ENCODE peak calls at places on chromosomes 5 and 9, in four cellular contexts. Q, S, A and G are unnamed samples.

GRCh38 chr5:154428208-154428607 is 17.6 kb upstream of the SAP30L start:
- DNase-seq in Q (no peak), S (no peak), A (no peak), G (no peak)

GRCh38 chr5:50709471-50709870 is 43.0 kb downstream of the PARP8 start:
- DNase-seq in Q (peak; percentile 18), S (no peak), A (no peak), G (no peak)

GRCh38 chr9:98615633-98616032 is 93.1 kb downstream of the GABBR2 start:
- DNase-seq in Q (no peak), S (no peak), A (no peak), G (no peak)

GRCh38 chr9:100534401-100534800 is 43.5 kb upstream of the CAVIN4 start:
- DNase-seq in Q (no peak), S (no peak), A (no peak), G (no peak)

GRCh38 chr5:121350493-121350892 is 501.2 kb upstream of the FTMT start:
- DNase-seq in Q (no peak), S (no peak), A (no peak), G (no peak)

GRCh38 chr5:178532666-178533065 is 57.5 kb downstream of the COL23A1 start:
- DNase-seq in Q (no peak), S (no peak), A (no peak), G (no peak)

GRCh38 chr9:4615778-4616177 is 46.3 kb upstream of the PLPP6 start:
- DNase-seq in Q (no peak), S (no peak), A (no peak), G (no peak)

GRCh38 chr9:133514475-133515239 is 10.1 kb downstream of the MYMK start:
- DNase-seq in Q (no peak), S (no peak), A (peak; percentile 43), G (no peak)

GRCh38 chr5:166018716-166019115 is 2272.7 kb upstream of the WWC1 start:
- DNase-seq in Q (no peak), S (no peak), A (no peak), G (no peak)

GRCh38 chr5:90807483-90807882 is 248.9 kb downstream of the ADGRV1 start:
- DNase-seq in Q (no peak), S (no peak), A (peak; percentile 57), G (no peak)

DNA sequence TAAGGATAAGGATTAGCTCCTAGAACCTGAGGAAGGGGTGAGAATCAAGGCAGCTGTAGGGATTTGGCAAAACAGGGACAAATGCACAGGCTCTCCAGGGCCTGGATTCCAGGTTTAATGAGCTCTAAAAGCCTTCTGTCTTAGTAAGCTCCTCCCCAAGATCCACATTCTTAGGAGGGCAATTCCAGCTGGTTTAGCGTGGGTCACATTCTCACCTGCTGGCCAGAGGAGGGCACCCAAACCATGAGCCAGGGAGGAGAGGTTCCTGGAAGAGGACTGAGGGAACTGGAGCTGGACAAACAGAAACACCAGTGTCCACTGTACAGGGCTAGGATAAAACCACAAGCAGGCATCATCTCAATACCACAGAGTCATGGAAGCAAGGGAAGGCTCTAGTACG is 480.0 kb downstream of the CCDC171 start:
- DNase-seq in Q (peak; percentile 39), S (peak; percentile 44), A (no peak), G (no peak)
- TF ChIP-seq CTCF in Q (peak; percentile 46), S (peak; percentile 56), A (no peak), G (no peak)

GRCh38 chr9:129720865-129721545 is 31.8 kb downstream of the PTGES start:
- DNase-seq in Q (no peak), S (peak; percentile 34), A (no peak), G (no peak)
- TF ChIP-seq CTCF in Q (peak; percentile 3), S (peak; percentile 48), A (no peak), G (no peak)

GRCh38 chr9:19479874-19480273 is 71.1 kb downstream of the ACER2 start:
- DNase-seq in Q (no peak), S (no peak), A (no peak), G (no peak)
- TF ChIP-seq CTCF in Q (no peak), S (no peak), A (no peak), G (no peak)

GRCh38 chr5:141960018-141960417 is 2.0 kb upstream of the PCDH12 start:
- DNase-seq in Q (no peak), S (peak; percentile 45), A (no peak), G (no peak)
- TF ChIP-seq CTCF in Q (peak; percentile 49), S (peak; percentile 72), A (no peak), G (peak; percentile 44)

DNA sequence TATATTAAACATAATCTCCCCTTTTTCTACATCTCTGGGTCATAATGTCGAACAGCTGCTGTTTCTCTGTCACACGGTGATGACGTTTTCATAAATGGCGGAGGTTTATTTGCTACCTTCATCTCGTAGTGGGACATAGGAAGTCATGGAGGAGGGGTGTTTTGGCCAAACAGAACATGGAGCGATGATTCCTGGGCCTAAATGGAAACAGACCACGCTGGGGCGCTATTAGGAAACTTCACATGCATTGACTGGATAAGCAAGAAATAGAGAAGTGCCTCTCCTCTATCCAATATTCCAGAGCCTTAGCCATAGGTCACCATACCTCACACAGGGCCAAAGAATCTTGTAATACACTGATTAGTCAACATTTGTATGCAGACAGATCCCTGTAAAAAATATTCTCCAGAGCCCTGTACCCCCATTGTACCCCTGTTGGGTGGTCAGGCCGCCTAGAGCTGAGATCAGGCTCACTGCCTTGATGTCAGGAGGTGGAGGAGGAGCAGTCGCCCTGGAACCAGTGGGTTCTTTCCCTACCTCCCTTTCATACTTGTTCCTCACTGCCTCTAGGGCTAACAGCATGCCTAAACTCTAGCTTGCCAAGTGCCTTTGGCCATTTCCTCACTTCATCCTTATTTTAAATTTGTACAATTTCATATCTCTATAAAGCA is 77.8 kb upstream of the SPIN1 start:
- DNase-seq in Q (no peak), S (peak; percentile 89), A (no peak), G (no peak)
- TF ChIP-seq CTCF in Q (no peak), S (peak; percentile 77), A (no peak), G (no peak)

DNA sequence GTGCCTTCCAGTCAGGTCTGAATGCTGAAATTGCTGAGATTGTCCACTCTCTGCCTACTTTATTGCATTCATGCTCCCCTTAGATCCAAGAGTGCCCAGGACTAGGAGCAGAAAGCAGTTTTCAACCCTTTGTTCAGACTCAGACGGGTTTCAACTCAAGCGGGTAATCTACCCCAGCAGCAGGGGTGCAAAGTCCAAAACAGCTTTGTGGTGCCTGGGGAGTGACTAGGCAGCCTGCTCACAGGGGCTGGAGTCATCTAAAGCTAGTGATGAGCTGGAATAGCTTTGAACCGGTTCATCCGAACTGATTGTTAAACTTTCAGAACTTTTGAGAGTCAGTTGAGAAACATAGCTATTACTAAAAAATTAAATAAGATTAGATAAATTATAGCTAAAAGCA is 71.0 kb upstream of the IQGAP2 start:
- DNase-seq in Q (no peak), S (no peak), A (no peak), G (no peak)
- TF ChIP-seq CTCF in Q (no peak), S (no peak), A (no peak), G (no peak)